ENCODE peak calls at places on chromosomes 7 and 10, in eight cellular contexts. G, I, F, W, Y, J, A and R are unnamed samples.

GRCh38 chr7:102395620-102395957 is 574 bp upstream of the PRKRIP1 start:
- DNase-seq in G (peak), I (no peak), F (no peak), W (no peak), Y (no peak), J (no peak), A (no peak), R (no peak)

GRCh38 chr10:71831646-71832552 is 19.2 kb downstream of the PSAP start:
- DNase-seq in G (peak), I (peak), F (peak), W (peak), Y (no peak), J (no peak), A (peak), R (peak)

GRCh38 chr7:114910787-114911186 is 11.1 kb upstream of the MDFIC start:
- DNase-seq in G (peak), I (no peak), F (no peak), W (no peak), Y (no peak), J (no peak), A (no peak), R (peak)

GRCh38 chr10:111360260-111360925 is 283.6 kb downstream of the ADRA2A start:
- DNase-seq in G (peak), I (no peak), F (no peak), W (no peak), Y (peak), J (peak), A (no peak), R (peak)

GRCh38 chr10:108070789-108071188 is 906.3 kb upstream of the SORCS1 start:
- DNase-seq in G (no peak), I (no peak), F (no peak), W (no peak), Y (no peak), J (no peak), A (no peak), R (no peak)

GRCh38 chr7:34036069-34036920 is 131.0 kb downstream of the BMPER start:
- DNase-seq in G (peak), I (peak), F (no peak), W (peak), Y (peak), J (no peak), A (peak), R (no peak)

GRCh38 chr7:46969303-46970130 is 612.4 kb downstream of the TNS3 start:
- DNase-seq in G (peak), I (peak), F (no peak), W (no peak), Y (no peak), J (no peak), A (peak), R (peak)

GRCh38 chr7:29609162-29610030 is 45.8 kb downstream of the PRR15 start:
- DNase-seq in G (peak), I (peak), F (peak), W (no peak), Y (no peak), J (no peak), A (peak), R (peak)

GRCh38 chr10:126349676-126350075 is 38.6 kb downstream of the ADAM12 start:
- DNase-seq in G (no peak), I (no peak), F (no peak), W (no peak), Y (no peak), J (no peak), A (no peak), R (no peak)

DNA sequence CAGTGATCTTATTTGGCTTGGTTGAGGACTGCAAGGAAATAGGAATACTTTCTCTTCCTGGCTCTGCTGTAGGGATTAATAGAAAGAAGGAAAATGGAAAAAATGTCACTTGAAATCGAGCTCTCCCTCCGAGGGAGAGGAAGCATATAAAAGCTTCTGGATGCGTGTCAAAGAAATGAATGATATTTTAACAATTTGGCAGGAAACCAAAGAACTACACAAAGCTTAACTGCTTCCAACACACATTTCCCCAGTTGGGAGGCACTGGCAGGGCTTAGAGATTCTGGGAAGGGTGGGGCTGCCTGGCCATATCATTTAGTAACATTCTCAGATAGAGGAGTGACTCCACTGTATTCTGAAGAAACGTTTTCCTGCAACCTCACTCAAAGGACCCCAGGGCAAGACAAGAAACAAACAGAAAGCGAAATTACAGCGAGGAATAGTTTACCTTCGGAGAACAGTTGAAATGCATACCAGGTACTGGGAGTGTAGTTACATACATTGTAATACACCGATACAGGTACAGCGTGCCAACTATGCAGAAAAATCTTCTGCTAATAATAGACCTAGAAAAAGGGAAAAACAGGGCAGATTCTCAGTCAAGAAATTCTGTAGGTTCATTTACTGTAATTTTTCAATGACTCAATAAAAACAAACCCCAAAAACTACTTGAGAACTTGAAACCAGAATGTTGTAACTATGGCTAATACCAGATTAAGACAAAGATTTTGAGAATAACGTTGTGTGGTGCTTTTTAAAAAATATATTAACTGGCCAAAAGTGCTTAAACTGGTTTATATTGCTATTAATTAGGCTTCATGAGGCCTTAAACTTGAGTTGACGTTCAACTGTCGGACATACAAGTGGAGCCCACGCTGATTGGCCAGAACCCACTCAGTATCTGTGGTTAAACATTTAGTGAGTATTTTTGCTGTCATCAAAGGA is 75.7 kb upstream of the ASAH2 start:
- DNase-seq in G (peak), I (peak), F (peak), W (peak), Y (no peak), J (no peak), A (peak), R (peak)
- H3K4me3 ChIP-seq in G (peak), I (peak), F (peak), W (no peak), Y (no peak), J (no peak), A (peak), R (peak)

DNA sequence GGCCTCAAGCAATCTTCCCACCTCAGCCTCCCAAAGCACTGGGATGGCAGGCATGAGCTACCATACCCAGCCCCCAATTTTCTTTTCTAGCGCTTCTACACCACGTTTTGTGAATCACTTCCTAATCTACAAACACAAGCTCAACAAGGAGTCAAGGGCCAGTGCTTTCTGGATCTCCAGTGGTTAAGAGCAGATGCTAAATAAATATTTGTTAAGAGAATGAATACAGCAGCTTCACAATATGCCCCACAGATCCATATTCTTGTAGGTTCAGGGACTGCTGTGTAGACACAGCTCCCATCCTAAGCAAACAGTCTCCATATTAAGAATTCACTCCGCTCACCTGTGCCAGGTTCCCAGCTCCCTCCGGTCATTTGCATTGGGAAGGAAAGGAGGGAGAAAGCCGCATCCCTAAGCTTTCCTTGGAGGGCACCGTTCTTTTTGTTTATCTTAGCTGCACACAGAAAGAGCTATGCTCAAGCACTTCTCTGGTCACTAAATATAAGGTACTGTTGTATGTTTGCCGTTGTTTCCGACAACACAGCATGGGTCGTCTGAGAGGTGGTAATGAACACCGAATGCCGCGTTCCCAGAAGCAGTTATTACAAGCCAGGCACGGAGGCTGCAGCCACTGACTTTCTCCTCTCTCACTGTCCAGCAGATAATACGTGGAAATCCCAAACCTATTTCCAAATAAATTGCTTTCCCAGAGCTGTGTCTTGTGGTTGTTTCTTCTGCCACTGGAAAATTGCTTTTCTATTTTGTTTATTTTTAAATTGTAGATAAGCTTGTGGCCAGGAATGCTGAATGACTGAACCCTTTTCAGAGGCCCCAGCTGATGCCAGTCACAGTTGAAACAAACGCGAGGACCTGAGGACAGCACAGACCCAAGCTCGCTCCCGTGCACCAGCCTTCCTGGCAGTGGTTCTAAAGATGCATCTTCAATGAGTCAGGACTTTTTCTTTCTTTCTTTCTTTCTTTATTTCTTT is 217.1 kb downstream of the PRPF18 start:
- DNase-seq in G (peak), I (peak), F (no peak), W (no peak), Y (no peak), J (no peak), A (peak), R (no peak)
- H3K4me3 ChIP-seq in G (no peak), I (no peak), F (no peak), W (no peak), Y (no peak), J (no peak), A (no peak), R (no peak)

GRCh38 chr7:159027803-159028455 is 116.7 kb downstream of the VIPR2 start:
- DNase-seq in G (no peak), I (no peak), F (no peak), W (no peak), Y (no peak), J (no peak), A (no peak), R (no peak)
- H3K4me3 ChIP-seq in G (no peak), I (no peak), F (no peak), W (no peak), Y (no peak), J (no peak), A (no peak), R (no peak)

GRCh38 chr10:86711237-86711956 is 43.1 kb downstream of the LDB3 start:
- DNase-seq in G (peak), I (peak), F (peak), W (peak), Y (peak), J (peak), A (peak), R (peak)

GRCh38 chr10:86708783-86709778 is 40.8 kb downstream of the LDB3 start:
- DNase-seq in G (no peak), I (no peak), F (no peak), W (no peak), Y (no peak), J (no peak), A (no peak), R (no peak)

GRCh38 chr10:86710987-86711236 is 42.6 kb downstream of the LDB3 start:
- DNase-seq in G (no peak), I (no peak), F (no peak), W (no peak), Y (no peak), J (no peak), A (no peak), R (no peak)

GRCh38 chr10:86708068-86708782 is 39.9 kb downstream of the LDB3 start:
- DNase-seq in G (no peak), I (no peak), F (no peak), W (no peak), Y (no peak), J (no peak), A (no peak), R (no peak)

GRCh38 chr10:86709786-86710185 is 41.5 kb downstream of the LDB3 start:
- DNase-seq in G (no peak), I (no peak), F (no peak), W (no peak), Y (no peak), J (no peak), A (no peak), R (no peak)
- H3K4me3 ChIP-seq in G (no peak), I (no peak), F (no peak), W (no peak), Y (no peak), J (no peak), A (no peak), R (no peak)

GRCh38 chr7:7971308-7972040 is 2.9 kb downstream of the GLCCI1 start:
- DNase-seq in G (no peak), I (no peak), F (no peak), W (no peak), Y (no peak), J (no peak), A (no peak), R (no peak)
- H3K4me3 ChIP-seq in G (no peak), I (peak), F (peak), W (no peak), Y (no peak), J (peak), A (peak), R (no peak)

DNA sequence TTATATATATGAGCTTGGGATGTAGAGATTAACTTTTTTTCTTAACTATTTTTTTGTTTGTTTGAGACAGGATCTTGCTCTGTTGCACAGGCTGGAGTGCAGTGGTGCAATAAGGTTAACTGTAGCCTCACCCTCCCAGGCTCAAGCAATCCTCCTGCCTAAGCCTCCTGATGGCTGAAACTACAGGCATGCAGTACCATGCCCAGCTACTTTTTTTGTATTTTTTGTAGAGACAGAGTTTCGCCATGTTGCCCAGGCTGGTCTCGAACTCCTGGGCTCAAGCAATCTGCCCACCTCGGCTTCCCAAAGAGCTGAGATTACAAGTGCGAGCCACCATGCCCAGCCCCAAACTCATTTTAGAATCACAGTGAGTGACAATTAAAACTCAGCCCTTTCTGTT is 105.2 kb downstream of the CUBN start:
- DNase-seq in G (no peak), I (no peak), F (no peak), W (no peak), Y (no peak), J (no peak), A (no peak), R (no peak)
- H3K4me3 ChIP-seq in G (no peak), I (no peak), F (no peak), W (no peak), Y (no peak), J (no peak), A (no peak), R (no peak)

GRCh38 chr10:78185693-78186055 is 152.0 kb downstream of the RPS24 start:
- DNase-seq in G (no peak), I (no peak), F (no peak), W (no peak), Y (no peak), J (no peak), A (no peak), R (no peak)

GRCh38 chr10:78188459-78188858 is 154.8 kb downstream of the RPS24 start:
- DNase-seq in G (no peak), I (no peak), F (no peak), W (no peak), Y (no peak), J (no peak), A (no peak), R (no peak)

GRCh38 chr10:78184851-78185692 is 151.4 kb downstream of the RPS24 start:
- DNase-seq in G (peak), I (no peak), F (no peak), W (no peak), Y (no peak), J (no peak), A (no peak), R (no peak)

GRCh38 chr10:78190051-78190450 is 156.4 kb downstream of the RPS24 start:
- DNase-seq in G (no peak), I (no peak), F (no peak), W (no peak), Y (no peak), J (no peak), A (no peak), R (no peak)

GRCh38 chr10:78187371-78187770 is 153.7 kb downstream of the RPS24 start:
- DNase-seq in G (no peak), I (no peak), F (no peak), W (no peak), Y (no peak), J (no peak), A (no peak), R (no peak)
- H3K4me3 ChIP-seq in G (no peak), I (no peak), F (no peak), W (no peak), Y (no peak), J (no peak), A (no peak), R (no peak)